ENCODE peak calls at places on chromosome 18, in eight cellular contexts. E, W, T, A, Z, V, H and I are unnamed samples.

GRCh38 chr18:49487711-49488310 is 777 bp upstream of the C18orf32 start:
- DNase-seq in E (peak; percentile 10), W (no peak), T (no peak), A (peak; percentile 35), Z (no peak), V (no peak), H (no peak), I (no peak)

GRCh38 chr18:63152096-63152495 is 167.5 kb downstream of the BCL2 start:
- DNase-seq in E (no peak), W (no peak), T (no peak), A (no peak), Z (no peak), V (no peak), H (no peak), I (no peak)

GRCh38 chr18:23963443-23964185 is 50.9 kb upstream of the TTC39C start:
- DNase-seq in E (peak; percentile 11), W (peak; percentile 24), T (peak; percentile 46), A (no peak), Z (no peak), V (no peak), H (no peak), I (no peak)

GRCh38 chr18:24810561-24810960 is 350.1 kb downstream of the HRH4 start:
- DNase-seq in E (no peak), W (no peak), T (no peak), A (no peak), Z (no peak), V (no peak), H (no peak), I (no peak)

GRCh38 chr18:60466671-60467070 is 94.1 kb upstream of the MC4R start:
- DNase-seq in E (peak; percentile 14), W (peak; percentile 32), T (no peak), A (no peak), Z (peak; percentile 80), V (no peak), H (no peak), I (no peak)

GRCh38 chr18:80067897-80068296 is 33.7 kb downstream of the RBFA start:
- DNase-seq in E (no peak), W (no peak), T (no peak), A (no peak), Z (no peak), V (peak; percentile 47), H (no peak), I (no peak)

GRCh38 chr18:6561893-6562292 is 147.2 kb upstream of the L3MBTL4 start:
- DNase-seq in E (no peak), W (peak; percentile 60), T (no peak), A (no peak), Z (no peak), V (peak; percentile 26), H (no peak), I (no peak)

GRCh38 chr18:77981874-77982273 is 732.2 kb downstream of the GALR1 start:
- DNase-seq in E (no peak), W (no peak), T (no peak), A (no peak), Z (no peak), V (no peak), H (no peak), I (no peak)

GRCh38 chr18:46449499-46449898 is 207.5 kb downstream of the LOXHD1 start:
- DNase-seq in E (no peak), W (no peak), T (no peak), A (no peak), Z (no peak), V (no peak), H (no peak), I (no peak)

GRCh38 chr18:6557470-6558245 is 142.9 kb upstream of the L3MBTL4 start:
- DNase-seq in E (no peak), W (no peak), T (no peak), A (peak; percentile 75), Z (no peak), V (peak; percentile 82), H (no peak), I (no peak)

GRCh38 chr18:79910563-79910962 is 40.9 kb downstream of the SLC66A2 start:
- DNase-seq in E (no peak), W (no peak), T (no peak), A (no peak), Z (no peak), V (no peak), H (no peak), I (no peak)

DNA sequence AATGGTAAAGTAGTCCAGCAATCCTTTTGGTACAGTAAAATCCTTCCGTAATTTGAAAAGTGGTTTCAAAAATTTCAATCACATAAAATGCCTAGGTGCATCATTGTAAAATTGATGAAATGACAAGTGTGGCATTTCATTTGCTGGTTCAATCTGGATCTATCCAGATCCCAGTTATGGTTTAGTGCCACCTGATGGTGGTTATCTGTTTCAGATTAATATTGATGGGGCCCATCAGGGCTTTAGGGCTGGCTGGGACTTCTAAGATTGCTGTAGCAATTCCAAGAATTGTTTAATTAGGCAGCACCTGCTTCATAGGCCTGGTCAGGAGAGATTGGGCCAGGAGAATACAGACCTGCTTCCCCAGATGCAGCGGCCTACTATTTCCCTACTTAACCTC is 55.5 kb upstream of the PIK3C3 start:
- DNase-seq in E (no peak), W (no peak), T (peak; percentile 41), A (no peak), Z (no peak), V (peak; percentile 47), H (no peak), I (no peak)
- TF ChIP-seq CTCF in E (no peak), W (no peak), T (peak; percentile 40), A (peak; percentile 24), Z (peak; percentile 32), V (no peak), H (no peak), I (no peak)

DNA sequence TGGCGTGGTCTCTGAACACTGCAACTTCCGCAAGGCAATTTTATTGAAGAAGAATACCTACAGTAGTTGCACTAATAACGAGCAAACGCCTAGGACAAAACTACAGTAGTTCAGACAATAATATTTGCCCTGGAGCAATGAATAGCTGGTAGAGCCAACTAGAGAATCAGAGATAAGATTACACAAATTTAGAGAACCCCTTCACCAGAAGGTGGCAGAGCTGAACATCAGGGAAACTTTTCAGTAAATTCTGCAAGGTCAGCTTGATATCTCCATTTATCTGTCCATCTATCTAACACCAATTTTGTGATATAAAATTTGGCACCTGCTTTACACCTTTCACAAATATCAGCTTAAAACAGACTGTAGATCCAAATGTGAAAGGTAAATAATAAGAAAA is 43.8 kb downstream of the CDH19 start:
- DNase-seq in E (peak; percentile 36), W (peak; percentile 19), T (peak; percentile 63), A (no peak), Z (peak; percentile 30), V (no peak), H (peak; percentile 43), I (no peak)
- TF ChIP-seq CTCF in E (peak; percentile 43), W (peak; percentile 38), T (peak; percentile 69), A (peak; percentile 75), Z (peak; percentile 59), V (no peak), H (peak; percentile 33), I (no peak)

DNA sequence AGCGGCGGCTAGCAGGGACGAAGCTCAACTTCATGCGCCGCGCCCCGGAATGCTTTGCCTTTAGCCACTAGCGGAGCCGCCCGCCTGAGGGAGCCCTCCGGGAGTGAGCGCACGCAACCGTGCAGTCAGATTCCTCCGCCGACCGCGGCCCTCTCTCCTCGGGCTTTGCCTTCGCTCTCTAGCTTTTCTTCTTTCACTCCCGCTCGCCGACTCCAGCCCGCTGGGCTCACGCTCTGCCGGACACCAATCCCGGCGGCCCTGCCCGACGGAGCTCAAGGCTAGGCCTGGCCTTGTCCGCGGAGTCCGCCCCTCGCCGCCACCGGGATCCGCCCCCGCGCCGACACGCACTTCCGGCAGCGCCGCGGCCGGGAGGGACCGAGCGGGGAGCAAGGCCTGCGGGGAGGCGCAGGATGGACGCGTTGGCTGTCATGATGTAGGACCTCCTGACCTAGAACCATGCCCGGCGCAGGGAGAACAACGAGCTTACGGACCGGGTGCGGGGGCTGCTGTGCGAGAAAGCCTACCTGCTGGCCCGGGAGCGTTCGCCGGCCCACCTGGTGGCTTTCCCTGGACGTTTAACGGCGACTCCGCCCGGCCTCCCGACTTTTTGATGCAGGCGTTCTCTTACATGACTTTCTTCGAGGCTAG is 40.8 kb upstream of the AKAIN1 start:
- DNase-seq in E (peak; percentile 95), W (peak; percentile 91), T (peak; percentile 93), A (peak; percentile 89), Z (peak; percentile 74), V (peak; percentile 94), H (peak; percentile 84), I (peak; percentile 87)
- TF ChIP-seq CTCF in E (peak; percentile 32), W (peak; percentile 54), T (no peak), A (peak; percentile 30), Z (peak; percentile 62), V (peak; percentile 25), H (no peak), I (no peak)

DNA sequence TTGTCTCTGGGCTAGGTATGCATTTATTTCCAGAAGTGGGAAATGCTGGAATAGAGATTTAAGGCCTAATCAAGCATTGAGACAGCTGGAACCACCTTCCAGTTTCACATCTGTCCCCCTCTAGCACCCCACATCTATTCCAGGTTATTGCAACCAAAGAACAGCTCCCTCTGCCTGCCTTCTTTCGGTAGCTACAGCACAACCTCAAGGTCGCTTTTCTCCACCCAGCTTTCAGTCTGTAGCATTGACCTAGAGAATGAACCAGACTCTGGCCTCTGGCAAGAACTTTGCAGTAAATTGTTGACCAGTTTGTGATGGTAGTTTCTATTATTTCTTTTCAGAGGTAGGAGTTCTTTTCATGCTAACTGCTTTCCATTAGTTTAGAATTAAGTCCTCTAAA is 484.2 kb downstream of the DLGAP1 start:
- DNase-seq in E (no peak), W (no peak), T (no peak), A (no peak), Z (no peak), V (no peak), H (no peak), I (no peak)
- TF ChIP-seq CTCF in E (no peak), W (peak; percentile 23), T (no peak), A (peak; percentile 57), Z (peak; percentile 42), V (no peak), H (no peak), I (no peak)